ENCODE peak calls at places on chromosomes 6 and 20, in four cellular contexts. T is NCI-H226, H is A549, J is HCEC 1CT. B is an unnamed sample.

GRCh38 chr6:157020398-157021266 is 243.5 kb downstream of the ARID1B start:
- DNase-seq in J (peak), T (peak), H (peak), B (peak)

GRCh38 chr6:156809034-156809433 is 31.9 kb downstream of the ARID1B start:
- DNase-seq in H (no peak), J (peak), T (no peak), B (no peak)

GRCh38 chr6:148440877-148441453 is 98.3 kb downstream of the SASH1 start:
- DNase-seq in H (peak), T (peak), J (peak), B (peak)

GRCh38 chr6:135722679-135723078 is 128.8 kb upstream of the PDE7B start:
- DNase-seq in J (peak), T (peak), H (peak), B (peak)

GRCh38 chr6:47188588-47189021 is 121.1 kb downstream of the TNFRSF21 start:
- DNase-seq in H (no peak), J (peak), T (peak), B (peak)

GRCh38 chr6:5459346-5459745 is 198.0 kb downstream of the FARS2 start:
- DNase-seq in T (no peak), J (no peak), H (no peak), B (peak)

GRCh38 chr6:145360865-145361264 is 374.5 kb downstream of the EPM2A start:
- DNase-seq in J (no peak), T (no peak), H (no peak), B (no peak)

GRCh38 chr6:87357479-87358196 is 13.0 kb downstream of the C6orf163 start:
- DNase-seq in H (no peak), J (no peak), T (no peak), B (no peak)

GRCh38 chr6:154521412-154521811 is 10.9 kb upstream of the CNKSR3 start:
- DNase-seq in T (no peak), J (no peak), H (no peak), B (no peak)

GRCh38 chr6:80363501-80363900 is 257.0 kb downstream of the BCKDHB start:
- DNase-seq in H (no peak), T (peak), J (peak), B (no peak)

GRCh38 chr6:37433657-37434271 is 743 bp downstream of the CMTR1 start:
- DNase-seq in T (peak), J (no peak), H (no peak), B (peak)

GRCh38 chr20:1338801-1339200 is 9.9 kb upstream of the SDCBP2 start:
- DNase-seq in T (no peak), J (no peak), H (no peak), B (no peak)

GRCh38 chr20:15945301-15945700 is 627.9 kb downstream of the KIF16B start:
- DNase-seq in J (no peak), H (no peak), T (no peak), B (no peak)

GRCh38 chr6:73329201-73329600 is 24.9 kb downstream of the DPPA5 start:
- DNase-seq in J (no peak), H (no peak), T (no peak), B (no peak)

GRCh38 chr6:63730311-63730710 is 94.7 kb downstream of the PHF3 start:
- DNase-seq in J (no peak), T (no peak), H (no peak), B (no peak)

GRCh38 chr20:49320460-49320859 is 42.6 kb upstream of the ZNFX1 start:
- DNase-seq in H (peak), J (peak), T (peak), B (peak)

GRCh38 chr20:14093652-14094051 is 98.3 kb downstream of the MACROD2 start:
- DNase-seq in T (no peak), J (no peak), H (no peak), B (no peak)

GRCh38 chr6:136600818-136601217 is 50.6 kb upstream of the MAP7 start:
- DNase-seq in H (no peak), J (no peak), T (no peak), B (no peak)

GRCh38 chr6:47302043-47302442 is 7.7 kb downstream of the TNFRSF21 start:
- DNase-seq in J (no peak), T (no peak), H (no peak), B (no peak)

GRCh38 chr6:112639436-112639835 is 292.3 kb downstream of the RFPL4B start:
- DNase-seq in J (peak), T (peak), H (no peak), B (no peak)

GRCh38 chr20:48657426-48658197 is 170.2 kb downstream of the PREX1 start:
- DNase-seq in H (peak), T (peak), J (peak), B (peak)

GRCh38 chr6:10759884-10760329 is 12.3 kb downstream of the TMEM14B start:
- DNase-seq in J (peak), T (peak), H (peak), B (peak)

GRCh38 chr6:147285087-147285855 is 81.1 kb downstream of the STXBP5 start:
- DNase-seq in T (no peak), J (peak), H (peak), B (peak)

GRCh38 chr20:23666189-23666588 is 22.6 kb downstream of the CST4 start:
- DNase-seq in J (peak), T (no peak), H (no peak), B (no peak)

GRCh38 chr6:38110407-38111025 is 291.0 kb downstream of the ZFAND3 start:
- DNase-seq in J (no peak), H (no peak), T (no peak), B (no peak)